ENCODE peak calls at places on chromosomes 16 and 17, in six cellular contexts. One of them, this sample, is unnamed.

GRCh38 chr16:73750639-73751038 is 546.0 kb upstream of the PSMD7 start:
- DNase-seq in glutamatergic neuron: no peak
- DNase-seq in kidney epithelial cell: no peak
- DNase-seq in GM19239: no peak
- DNase-seq in posterior cingulate gyrus: no peak
- DNase-seq in left kidney: no peak
- DNase-seq in this sample: no peak

GRCh38 chr17:28724500-28725165 is 1.4 kb downstream of the TLCD1 start:
- DNase-seq in glutamatergic neuron: no peak
- DNase-seq in kidney epithelial cell: no peak
- DNase-seq in left kidney: no peak
- DNase-seq in posterior cingulate gyrus: no peak
- DNase-seq in GM19239: no peak
- DNase-seq in this sample: no peak

GRCh38 chr17:76735006-76735405 is 2.1 kb downstream of the SRSF2 start:
- DNase-seq in kidney epithelial cell: no peak
- DNase-seq in posterior cingulate gyrus: no peak
- DNase-seq in GM19239: no peak
- DNase-seq in left kidney: peak; percentile 32
- DNase-seq in glutamatergic neuron: no peak
- DNase-seq in this sample: no peak

GRCh38 chr16:8675183-8676159 is 1.1 kb downstream of the ABAT start:
- DNase-seq in kidney epithelial cell: no peak
- DNase-seq in GM19239: no peak
- DNase-seq in glutamatergic neuron: no peak
- DNase-seq in posterior cingulate gyrus: no peak
- DNase-seq in left kidney: peak; percentile 25
- DNase-seq in this sample: peak; percentile 41

GRCh38 chr17:29090746-29091395 is 47.9 kb downstream of the PIPOX start:
- DNase-seq in left kidney: no peak
- DNase-seq in posterior cingulate gyrus: peak; percentile 84
- DNase-seq in glutamatergic neuron: no peak
- DNase-seq in GM19239: no peak
- DNase-seq in kidney epithelial cell: no peak
- DNase-seq in this sample: peak; percentile 45

GRCh38 chr16:4064950-4065352 is 51.3 kb downstream of the ADCY9 start:
- DNase-seq in left kidney: no peak
- DNase-seq in kidney epithelial cell: no peak
- DNase-seq in GM19239: no peak
- DNase-seq in posterior cingulate gyrus: no peak
- DNase-seq in glutamatergic neuron: no peak
- DNase-seq in this sample: no peak

GRCh38 chr16:9318764-9319163 is 227.3 kb downstream of the HAPSTR1 start:
- DNase-seq in left kidney: no peak
- DNase-seq in GM19239: no peak
- DNase-seq in posterior cingulate gyrus: no peak
- DNase-seq in kidney epithelial cell: no peak
- DNase-seq in glutamatergic neuron: no peak
- DNase-seq in this sample: no peak

GRCh38 chr17:41777579-41778188 is 8.8 kb downstream of the JUP start:
- DNase-seq in left kidney: peak; percentile 82
- DNase-seq in posterior cingulate gyrus: no peak
- DNase-seq in glutamatergic neuron: no peak
- DNase-seq in kidney epithelial cell: peak; percentile 67
- DNase-seq in GM19239: no peak
- DNase-seq in this sample: no peak

GRCh38 chr16:12386076-12386641 is 409.6 kb downstream of the SNX29 start:
- DNase-seq in GM19239: no peak
- DNase-seq in glutamatergic neuron: no peak
- DNase-seq in left kidney: no peak
- DNase-seq in posterior cingulate gyrus: no peak
- DNase-seq in kidney epithelial cell: no peak
- DNase-seq in this sample: no peak

GRCh38 chr17:19762515-19762961 is 14.4 kb upstream of the ALDH3A1 start:
- DNase-seq in glutamatergic neuron: peak; percentile 92
- DNase-seq in left kidney: peak; percentile 91
- DNase-seq in GM19239: peak; percentile 77
- DNase-seq in posterior cingulate gyrus: peak; percentile 91
- DNase-seq in kidney epithelial cell: peak; percentile 28
- DNase-seq in this sample: peak; percentile 51

GRCh38 chr16:52603015-52603414 is 56.1 kb upstream of the TOX3 start:
- DNase-seq in posterior cingulate gyrus: no peak
- DNase-seq in left kidney: no peak
- DNase-seq in GM19239: no peak
- DNase-seq in glutamatergic neuron: no peak
- DNase-seq in kidney epithelial cell: no peak
- DNase-seq in this sample: peak; percentile 19

GRCh38 chr17:81230043-81230820 is 7.5 kb upstream of the CEP131 start:
- DNase-seq in kidney epithelial cell: no peak
- DNase-seq in left kidney: no peak
- DNase-seq in posterior cingulate gyrus: no peak
- DNase-seq in GM19239: no peak
- DNase-seq in glutamatergic neuron: peak; percentile 16
- DNase-seq in this sample: no peak

GRCh38 chr16:57802635-57803412 is 533 bp upstream of the KIFC3 start:
- DNase-seq in GM19239: no peak
- DNase-seq in left kidney: peak; percentile 76
- DNase-seq in posterior cingulate gyrus: peak; percentile 85
- DNase-seq in glutamatergic neuron: no peak
- DNase-seq in kidney epithelial cell: no peak
- DNase-seq in this sample: peak; percentile 30

GRCh38 chr16:27315333-27316037 is 1.7 kb downstream of the IL4R start:
- DNase-seq in left kidney: no peak
- DNase-seq in glutamatergic neuron: no peak
- DNase-seq in kidney epithelial cell: no peak
- DNase-seq in GM19239: no peak
- DNase-seq in posterior cingulate gyrus: no peak
- DNase-seq in this sample: no peak

GRCh38 chr16:68406458-68407041 is 41.8 kb downstream of the SMPD3 start:
- DNase-seq in glutamatergic neuron: no peak
- DNase-seq in kidney epithelial cell: peak; percentile 29
- DNase-seq in posterior cingulate gyrus: no peak
- DNase-seq in GM19239: no peak
- DNase-seq in left kidney: peak; percentile 55
- DNase-seq in this sample: peak; percentile 44

GRCh38 chr16:87764600-87765472 is 950 bp downstream of the KLHDC4 start:
- DNase-seq in posterior cingulate gyrus: no peak
- DNase-seq in GM19239: no peak
- DNase-seq in left kidney: no peak
- DNase-seq in kidney epithelial cell: no peak
- DNase-seq in glutamatergic neuron: no peak
- DNase-seq in this sample: no peak

GRCh38 chr17:51289776-51290175 is 29.4 kb downstream of the UTP18 start:
- DNase-seq in left kidney: no peak
- DNase-seq in posterior cingulate gyrus: no peak
- DNase-seq in kidney epithelial cell: no peak
- DNase-seq in glutamatergic neuron: no peak
- DNase-seq in GM19239: no peak
- DNase-seq in this sample: no peak

GRCh38 chr17:16407911-16408588 is 7.3 kb upstream of the TRPV2 start:
- DNase-seq in left kidney: peak; percentile 42
- DNase-seq in posterior cingulate gyrus: peak; percentile 81
- DNase-seq in glutamatergic neuron: no peak
- DNase-seq in GM19239: peak; percentile 73
- DNase-seq in kidney epithelial cell: no peak
- DNase-seq in this sample: peak; percentile 69

GRCh38 chr17:2692781-2693135 is 18.8 kb downstream of the CLUH start:
- DNase-seq in GM19239: no peak
- DNase-seq in left kidney: no peak
- DNase-seq in posterior cingulate gyrus: peak; percentile 48
- DNase-seq in kidney epithelial cell: no peak
- DNase-seq in glutamatergic neuron: no peak
- DNase-seq in this sample: no peak

GRCh38 chr17:40177275-40177874 is at the start of gene RAPGEFL1:
- DNase-seq in posterior cingulate gyrus: peak; percentile 92
- DNase-seq in glutamatergic neuron: peak; percentile 82
- DNase-seq in GM19239: peak; percentile 75
- DNase-seq in kidney epithelial cell: no peak
- DNase-seq in left kidney: peak; percentile 92
- DNase-seq in this sample: peak; percentile 88